ENCODE peak calls at places on chromosomes 2 and 18, in six cellular contexts. One of them, this sample, is unnamed.

GRCh38 chr2:15817748-15818147 is 122.6 kb upstream of the MYCN start:
- DNase-seq in GM12878: no peak
- DNase-seq in SK-N-SH: no peak
- DNase-seq in K562: no peak
- DNase-seq in H1: no peak
- DNase-seq in HepG2: no peak
- DNase-seq in this sample: no peak

GRCh38 chr2:101206080-101206479 is 46.6 kb upstream of the CNOT11 start:
- DNase-seq in GM12878: no peak
- DNase-seq in SK-N-SH: no peak
- DNase-seq in K562: no peak
- DNase-seq in H1: no peak
- DNase-seq in HepG2: no peak
- DNase-seq in this sample: no peak

GRCh38 chr2:71250945-71251344 is 24.0 kb upstream of the PAIP2B start:
- DNase-seq in GM12878: no peak
- DNase-seq in SK-N-SH: no peak
- DNase-seq in K562: no peak
- DNase-seq in H1: no peak
- DNase-seq in HepG2: no peak
- DNase-seq in this sample: no peak

GRCh38 chr2:233037078-233037477 is 4.6 kb downstream of the NEU2 start:
- DNase-seq in GM12878: no peak
- DNase-seq in SK-N-SH: no peak
- DNase-seq in K562: no peak
- DNase-seq in H1: no peak
- DNase-seq in HepG2: no peak
- DNase-seq in this sample: no peak

GRCh38 chr2:108616731-108617161 is 82.5 kb downstream of the LIMS1 start:
- DNase-seq in GM12878: no peak
- DNase-seq in SK-N-SH: no peak
- DNase-seq in K562: no peak
- DNase-seq in H1: no peak
- DNase-seq in HepG2: no peak
- DNase-seq in this sample: no peak

GRCh38 chr2:57886196-57886786 is 160.3 kb upstream of the VRK2 start:
- DNase-seq in GM12878: no peak
- DNase-seq in SK-N-SH: peak
- DNase-seq in K562: no peak
- DNase-seq in H1: no peak
- DNase-seq in HepG2: no peak
- DNase-seq in this sample: no peak

GRCh38 chr2:152155209-152155608 is 20.4 kb downstream of the STAM2 start:
- DNase-seq in GM12878: no peak
- DNase-seq in SK-N-SH: no peak
- DNase-seq in K562: no peak
- DNase-seq in H1: no peak
- DNase-seq in HepG2: peak
- DNase-seq in this sample: no peak

GRCh38 chr2:168348076-168348475 is 100.7 kb upstream of the STK39 start:
- DNase-seq in GM12878: no peak
- DNase-seq in SK-N-SH: peak
- DNase-seq in K562: peak
- DNase-seq in H1: no peak
- DNase-seq in HepG2: peak
- DNase-seq in this sample: no peak

GRCh38 chr2:37585295-37585908 is 86.0 kb downstream of the CDC42EP3 start:
- DNase-seq in GM12878: no peak
- DNase-seq in SK-N-SH: no peak
- DNase-seq in K562: no peak
- DNase-seq in H1: no peak
- DNase-seq in HepG2: no peak
- DNase-seq in this sample: no peak

GRCh38 chr18:8478166-8478967 is 130.9 kb upstream of the RAB12 start:
- DNase-seq in GM12878: no peak
- DNase-seq in SK-N-SH: peak
- DNase-seq in K562: peak
- DNase-seq in H1: peak
- DNase-seq in HepG2: peak
- DNase-seq in this sample: peak

GRCh38 chr2:143428700-143429099 is 299.5 kb downstream of the ARHGAP15 start:
- DNase-seq in GM12878: no peak
- DNase-seq in SK-N-SH: no peak
- DNase-seq in K562: peak
- DNase-seq in H1: no peak
- DNase-seq in HepG2: no peak
- DNase-seq in this sample: no peak

GRCh38 chr2:71578665-71579371 is 125.5 kb downstream of the DYSF start:
- DNase-seq in GM12878: no peak
- DNase-seq in SK-N-SH: no peak
- DNase-seq in K562: no peak
- DNase-seq in H1: no peak
- DNase-seq in HepG2: no peak
- DNase-seq in this sample: no peak

GRCh38 chr2:42492691-42493467 is 903 bp downstream of the KCNG3 start:
- DNase-seq in GM12878: no peak
- DNase-seq in SK-N-SH: peak
- DNase-seq in K562: no peak
- DNase-seq in H1: no peak
- DNase-seq in HepG2: no peak
- DNase-seq in this sample: no peak

GRCh38 chr2:43227830-43228280 is 1.4 kb upstream of the ZFP36L2 start:
- DNase-seq in GM12878: no peak
- DNase-seq in SK-N-SH: no peak
- DNase-seq in K562: no peak
- DNase-seq in H1: no peak
- DNase-seq in HepG2: peak
- DNase-seq in this sample: no peak

GRCh38 chr2:65479528-65479927 is 47.1 kb upstream of the SPRED2 start:
- DNase-seq in GM12878: no peak
- DNase-seq in SK-N-SH: no peak
- DNase-seq in K562: no peak
- DNase-seq in H1: no peak
- DNase-seq in HepG2: no peak
- DNase-seq in this sample: no peak

GRCh38 chr2:53021285-53021684 is 746.3 kb upstream of the CHAC2 start:
- DNase-seq in GM12878: no peak
- DNase-seq in SK-N-SH: no peak
- DNase-seq in K562: no peak
- DNase-seq in H1: no peak
- DNase-seq in HepG2: no peak
- DNase-seq in this sample: no peak

DNA sequence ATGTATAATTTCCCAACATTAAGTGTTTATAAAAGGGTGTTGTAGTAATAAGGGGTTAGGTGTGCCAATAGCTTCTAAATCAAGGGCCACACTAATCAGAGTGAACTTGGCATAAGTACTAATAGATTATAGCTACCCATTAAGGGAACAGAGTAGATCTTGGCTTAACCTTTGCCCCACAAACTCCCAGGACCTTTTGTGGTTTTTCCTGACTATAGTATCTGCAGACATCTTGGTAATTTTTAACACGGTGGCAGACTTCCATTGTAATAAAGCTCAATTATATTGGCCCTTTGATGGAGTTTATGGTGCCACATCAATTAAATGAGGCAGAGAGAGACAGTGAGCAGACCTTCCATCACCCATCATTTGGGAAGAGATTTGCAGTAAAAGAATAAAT is 358.5 kb upstream of the HNRNPA3 start:
- DNase-seq in GM12878: no peak
- DNase-seq in SK-N-SH: no peak
- DNase-seq in K562: no peak
- DNase-seq in H1: no peak
- DNase-seq in HepG2: no peak
- DNase-seq in this sample: no peak
- TF ChIP-seq GABPA in GM12878: no peak
- TF ChIP-seq GABPA in SK-N-SH: no peak
- TF ChIP-seq GABPA in K562: no peak
- TF ChIP-seq GABPA in H1: no peak
- TF ChIP-seq GABPA in HepG2: no peak
- TF ChIP-seq GABPA in this sample: no peak

DNA sequence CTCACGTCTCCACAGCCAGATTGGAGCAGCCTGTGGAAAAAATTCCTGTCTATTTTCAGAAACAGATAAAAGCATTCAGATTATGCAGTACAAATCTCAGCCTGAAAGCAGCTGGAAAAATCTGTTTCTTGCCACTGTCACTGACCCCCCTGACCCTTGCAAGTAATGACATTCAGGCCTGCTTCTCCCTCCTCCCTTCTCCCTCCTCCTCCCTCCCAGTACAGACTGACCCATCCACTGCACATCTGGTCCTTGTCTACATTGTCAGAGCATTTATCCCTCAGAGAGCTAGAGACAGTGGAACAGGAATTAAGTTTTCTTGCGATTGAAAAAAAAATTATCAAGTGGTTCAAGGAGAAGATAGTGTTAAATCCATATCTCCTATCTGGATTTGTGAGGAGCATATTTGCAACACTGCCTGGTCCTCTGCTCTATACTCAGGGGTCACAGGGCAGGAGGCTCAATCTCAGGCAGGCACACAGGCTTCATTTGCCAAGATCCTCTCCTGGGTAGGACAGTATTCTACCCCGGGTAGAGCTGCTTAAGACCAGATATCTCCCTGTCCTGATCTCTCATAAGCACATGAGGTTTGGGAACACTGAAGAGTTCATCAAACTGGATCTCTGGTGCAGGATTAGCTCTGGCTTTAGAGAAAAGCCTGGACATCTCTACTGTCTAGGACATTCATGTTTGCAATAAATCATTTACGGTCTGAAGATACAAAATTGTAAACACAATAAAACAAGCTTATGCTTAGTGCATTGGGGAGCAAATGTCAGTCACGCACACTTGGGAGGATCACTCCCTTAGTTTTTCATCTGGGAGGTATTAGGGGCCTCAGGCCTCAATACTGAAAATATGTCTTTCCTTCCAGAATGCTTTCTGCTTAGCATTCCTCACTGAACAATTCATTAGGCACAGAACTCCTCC is 34.4 kb upstream of the LCLAT1 start:
- DNase-seq in GM12878: no peak
- DNase-seq in SK-N-SH: peak
- DNase-seq in K562: no peak
- DNase-seq in H1: no peak
- DNase-seq in HepG2: no peak
- DNase-seq in this sample: no peak
- H3K27ac ChIP-seq in GM12878: no peak
- H3K27ac ChIP-seq in SK-N-SH: no peak
- H3K27ac ChIP-seq in K562: no peak
- H3K27ac ChIP-seq in H1: no peak
- H3K27ac ChIP-seq in HepG2: no peak
- H3K27ac ChIP-seq in this sample: no peak

GRCh38 chr2:126979039-126979438 is 80.3 kb downstream of the TEX51 start:
- DNase-seq in GM12878: no peak
- DNase-seq in SK-N-SH: no peak
- DNase-seq in K562: no peak
- DNase-seq in H1: no peak
- DNase-seq in HepG2: no peak
- DNase-seq in this sample: no peak

GRCh38 chr2:126979604-126980003 is 80.9 kb downstream of the TEX51 start:
- DNase-seq in GM12878: no peak
- DNase-seq in SK-N-SH: no peak
- DNase-seq in K562: no peak
- DNase-seq in H1: no peak
- DNase-seq in HepG2: no peak
- DNase-seq in this sample: no peak

GRCh38 chr2:126978333-126978732 is 79.6 kb downstream of the TEX51 start:
- DNase-seq in GM12878: no peak
- DNase-seq in SK-N-SH: no peak
- DNase-seq in K562: no peak
- DNase-seq in H1: no peak
- DNase-seq in HepG2: no peak
- DNase-seq in this sample: no peak

GRCh38 chr2:126982935-126983334 is 84.2 kb downstream of the TEX51 start:
- DNase-seq in GM12878: no peak
- DNase-seq in SK-N-SH: no peak
- DNase-seq in K562: no peak
- DNase-seq in H1: no peak
- DNase-seq in HepG2: peak
- DNase-seq in this sample: no peak

DNA sequence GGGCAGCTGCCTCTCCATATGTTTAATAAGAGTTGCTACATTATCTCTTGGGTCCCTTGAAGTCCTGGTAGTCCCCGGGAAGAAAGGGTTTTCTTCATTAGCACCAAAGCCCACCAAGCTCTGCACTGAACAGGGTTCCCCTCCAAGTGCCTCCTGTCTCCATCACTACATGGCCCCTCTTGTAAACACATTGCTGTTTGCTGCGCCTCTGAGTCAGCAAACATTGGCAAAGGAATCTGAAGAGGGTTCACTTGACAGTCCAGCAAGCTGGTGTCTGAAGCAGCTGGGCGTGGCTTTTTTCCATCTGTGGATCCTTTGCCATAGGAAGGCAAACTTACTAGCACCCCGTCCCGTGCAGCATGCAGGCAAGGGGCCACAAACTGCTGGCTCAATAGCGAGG is 82.8 kb downstream of the TEX51 start:
- DNase-seq in GM12878: no peak
- DNase-seq in SK-N-SH: no peak
- DNase-seq in K562: no peak
- DNase-seq in H1: no peak
- DNase-seq in HepG2: peak
- DNase-seq in this sample: no peak
- TF ChIP-seq GABPA in GM12878: no peak
- TF ChIP-seq GABPA in SK-N-SH: no peak
- TF ChIP-seq GABPA in K562: no peak
- TF ChIP-seq GABPA in H1: no peak
- TF ChIP-seq GABPA in HepG2: no peak
- TF ChIP-seq GABPA in this sample: no peak

GRCh38 chr2:224433442-224433841 is 31.5 kb upstream of the FAM124B start:
- DNase-seq in GM12878: no peak
- DNase-seq in SK-N-SH: no peak
- DNase-seq in K562: no peak
- DNase-seq in H1: peak
- DNase-seq in HepG2: no peak
- DNase-seq in this sample: no peak
- H3K27ac ChIP-seq in GM12878: no peak
- H3K27ac ChIP-seq in SK-N-SH: no peak
- H3K27ac ChIP-seq in K562: no peak
- H3K27ac ChIP-seq in H1: peak
- H3K27ac ChIP-seq in HepG2: no peak
- H3K27ac ChIP-seq in this sample: no peak

GRCh38 chr2:208978966-208979365 is 444.9 kb upstream of the MAP2 start:
- DNase-seq in GM12878: no peak
- DNase-seq in SK-N-SH: no peak
- DNase-seq in K562: no peak
- DNase-seq in H1: no peak
- DNase-seq in HepG2: no peak
- DNase-seq in this sample: no peak
- TF ChIP-seq GABPA in GM12878: no peak
- TF ChIP-seq GABPA in SK-N-SH: no peak
- TF ChIP-seq GABPA in K562: no peak
- TF ChIP-seq GABPA in H1: no peak
- TF ChIP-seq GABPA in HepG2: no peak
- TF ChIP-seq GABPA in this sample: no peak

GRCh38 chr2:28809927-28810326 is 707 bp upstream of the SPDYA start:
- DNase-seq in GM12878: no peak
- DNase-seq in SK-N-SH: no peak
- DNase-seq in K562: no peak
- DNase-seq in H1: no peak
- DNase-seq in HepG2: no peak
- DNase-seq in this sample: no peak
- H3K27ac ChIP-seq in GM12878: no peak
- H3K27ac ChIP-seq in SK-N-SH: no peak
- H3K27ac ChIP-seq in K562: no peak
- H3K27ac ChIP-seq in H1: no peak
- H3K27ac ChIP-seq in HepG2: no peak
- H3K27ac ChIP-seq in this sample: peak

This sample was measured in HL-60.